ENCODE peak calls at places on chromosomes 1 and 21, in eight cellular contexts. J is breast epithelium; D is adrenal gland; E is DND-41; W is CD8-positive, alpha-beta T cell; M is astrocyte of the spinal cord; F is GM23338; U is prostate gland. K is an unnamed sample.

GRCh38 chr1:12618661-12619395 is 818 bp upstream of the DHRS3 start:
- DNase-seq in M (peak; percentile 83), F (peak; percentile 86), D (peak; percentile 71), J (peak; percentile 78), U (peak; percentile 83), E (peak; percentile 74), W (peak; percentile 49), K (no peak)

GRCh38 chr1:147223740-147224615 is 1.2 kb downstream of the FMO5 start:
- DNase-seq in D (no peak), E (no peak), W (no peak), U (no peak), M (no peak), J (no peak), F (peak; percentile 34), K (no peak)

GRCh38 chr1:92408825-92409224 is 77.9 kb downstream of the GFI1 start:
- DNase-seq in E (no peak), D (no peak), W (no peak), M (peak; percentile 57), J (no peak), U (no peak), F (no peak), K (no peak)

GRCh38 chr1:33516428-33516827 is 44.0 kb downstream of the ZSCAN20 start:
- DNase-seq in E (no peak), W (no peak), F (peak; percentile 21), U (no peak), M (no peak), D (no peak), J (no peak), K (no peak)

GRCh38 chr1:23215751-23216449 is 1.4 kb downstream of the HTR1D start:
- DNase-seq in U (no peak), J (no peak), M (no peak), D (no peak), F (peak; percentile 47), W (no peak), E (no peak), K (no peak)

GRCh38 chr1:219498666-219499065 is 114.2 kb downstream of the ZC3H11B start:
- DNase-seq in J (peak; percentile 30), M (no peak), F (no peak), D (no peak), W (no peak), U (no peak), E (no peak), K (no peak)

GRCh38 chr1:208203127-208203847 is 40.9 kb downstream of the PLXNA2 start:
- DNase-seq in U (peak; percentile 76), W (no peak), F (no peak), M (peak; percentile 88), D (no peak), J (peak; percentile 20), E (no peak), K (no peak)

GRCh38 chr1:78121650-78122210 is 76.0 kb downstream of the GIPC2 start:
- DNase-seq in J (no peak), U (no peak), E (no peak), D (no peak), F (peak; percentile 63), M (no peak), W (no peak), K (no peak)

GRCh38 chr1:184340984-184341383 is 45.8 kb upstream of the C1orf21 start:
- DNase-seq in E (no peak), M (no peak), U (no peak), D (no peak), J (no peak), F (peak; percentile 29), W (no peak), K (no peak)

GRCh38 chr1:30284728-30285460 is 438.5 kb downstream of the MATN1 start:
- DNase-seq in U (no peak), E (no peak), F (no peak), J (no peak), M (no peak), D (no peak), W (no peak), K (no peak)

GRCh38 chr1:202416641-202417040 is 68.1 kb downstream of the PPP1R12B start:
- DNase-seq in J (no peak), D (no peak), M (peak; percentile 56), E (no peak), U (no peak), F (no peak), W (no peak), K (no peak)

GRCh38 chr1:174965006-174965971 is 34.5 kb upstream of the CACYBP start:
- DNase-seq in U (no peak), M (no peak), J (no peak), E (no peak), F (no peak), W (no peak), D (no peak), K (no peak)

GRCh38 chr21:41730399-41730798 is 36.5 kb downstream of the RIPK4 start:
- DNase-seq in U (no peak), M (no peak), E (no peak), F (no peak), D (no peak), J (no peak), W (no peak), K (no peak)

GRCh38 chr1:91827094-91828006 is 58.6 kb downstream of the TGFBR3 start:
- DNase-seq in W (no peak), J (peak; percentile 83), E (no peak), F (no peak), U (peak; percentile 67), D (no peak), M (no peak), K (no peak)

GRCh38 chr1:44263191-44263944 is 50.1 kb downstream of the DMAP1 start:
- DNase-seq in W (no peak), J (no peak), M (no peak), F (no peak), E (no peak), D (no peak), U (no peak), K (no peak)

GRCh38 chr1:15178571-15179484 is 25.3 kb downstream of the TMEM51 start:
- DNase-seq in J (no peak), D (no peak), E (no peak), U (no peak), M (peak; percentile 95), W (no peak), F (no peak), K (no peak)

GRCh38 chr1:228490120-228491078 is 3.2 kb downstream of the RNF187 start:
- DNase-seq in U (peak; percentile 19), E (peak; percentile 83), M (peak; percentile 38), J (no peak), D (peak; percentile 70), W (no peak), F (no peak), K (no peak)

GRCh38 chr1:244861683-244862082 is 2.7 kb downstream of the HNRNPU start:
- DNase-seq in J (no peak), M (no peak), F (no peak), E (no peak), U (no peak), W (no peak), D (no peak), K (no peak)

GRCh38 chr1:34924759-34925555 is 4.5 kb downstream of the DLGAP3 start:
- DNase-seq in M (peak; percentile 52), E (peak; percentile 82), D (peak; percentile 73), J (peak; percentile 21), W (peak; percentile 22), F (peak; percentile 91), U (peak; percentile 25), K (peak; percentile 92)

GRCh38 chr1:219130536-219130935 is 43.1 kb upstream of the LYPLAL1 start:
- DNase-seq in W (no peak), E (no peak), D (no peak), J (no peak), M (no peak), U (no peak), F (no peak), K (no peak)

GRCh38 chr21:30935121-30935888 is 53.9 kb upstream of the KRTAP11-1 start:
- DNase-seq in J (no peak), E (no peak), D (no peak), F (no peak), U (no peak), M (no peak), W (no peak), K (no peak)

GRCh38 chr1:153192697-153193096 is 10.5 kb upstream of the LELP1 start:
- DNase-seq in U (no peak), F (peak; percentile 88), W (no peak), J (no peak), D (no peak), E (no peak), M (no peak), K (no peak)
- TF ChIP-seq CTCF in U (no peak), F (peak; percentile 88), W (no peak), J (no peak), D (no peak), E (peak; percentile 45), M (peak; percentile 6), K (peak; percentile 53)

DNA sequence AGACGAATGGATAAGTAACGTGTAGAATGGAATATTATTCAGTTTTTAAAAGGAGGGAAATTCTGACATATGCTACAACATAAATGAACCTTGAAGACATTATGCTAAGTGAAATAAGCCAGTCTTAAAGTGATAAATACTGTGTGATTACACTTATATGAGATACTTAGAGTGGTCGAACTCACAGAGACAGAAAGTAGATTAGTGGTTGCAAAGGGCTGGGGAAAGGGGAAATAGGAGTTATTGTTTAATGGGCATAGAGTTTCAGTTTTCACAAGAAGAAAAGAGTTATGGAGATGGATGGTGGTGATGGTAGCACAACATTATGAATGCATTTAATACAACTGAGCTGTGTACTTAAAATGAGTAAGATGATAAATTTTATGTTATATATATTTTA is 14.7 kb upstream of the AHCYL1 start:
- DNase-seq in W (no peak), F (no peak), D (no peak), E (no peak), U (no peak), M (no peak), J (no peak), K (no peak)
- TF ChIP-seq CTCF in W (no peak), F (no peak), D (no peak), E (no peak), U (no peak), M (no peak), J (no peak), K (no peak)

GRCh38 chr1:27306892-27307850 is 14.8 kb upstream of the TMEM222 start:
- DNase-seq in E (no peak), M (no peak), U (no peak), F (peak; percentile 82), J (no peak), D (no peak), W (no peak), K (no peak)
- TF ChIP-seq CTCF in E (no peak), M (peak; percentile 18), U (no peak), F (peak; percentile 50), J (no peak), D (no peak), W (no peak), K (no peak)

DNA sequence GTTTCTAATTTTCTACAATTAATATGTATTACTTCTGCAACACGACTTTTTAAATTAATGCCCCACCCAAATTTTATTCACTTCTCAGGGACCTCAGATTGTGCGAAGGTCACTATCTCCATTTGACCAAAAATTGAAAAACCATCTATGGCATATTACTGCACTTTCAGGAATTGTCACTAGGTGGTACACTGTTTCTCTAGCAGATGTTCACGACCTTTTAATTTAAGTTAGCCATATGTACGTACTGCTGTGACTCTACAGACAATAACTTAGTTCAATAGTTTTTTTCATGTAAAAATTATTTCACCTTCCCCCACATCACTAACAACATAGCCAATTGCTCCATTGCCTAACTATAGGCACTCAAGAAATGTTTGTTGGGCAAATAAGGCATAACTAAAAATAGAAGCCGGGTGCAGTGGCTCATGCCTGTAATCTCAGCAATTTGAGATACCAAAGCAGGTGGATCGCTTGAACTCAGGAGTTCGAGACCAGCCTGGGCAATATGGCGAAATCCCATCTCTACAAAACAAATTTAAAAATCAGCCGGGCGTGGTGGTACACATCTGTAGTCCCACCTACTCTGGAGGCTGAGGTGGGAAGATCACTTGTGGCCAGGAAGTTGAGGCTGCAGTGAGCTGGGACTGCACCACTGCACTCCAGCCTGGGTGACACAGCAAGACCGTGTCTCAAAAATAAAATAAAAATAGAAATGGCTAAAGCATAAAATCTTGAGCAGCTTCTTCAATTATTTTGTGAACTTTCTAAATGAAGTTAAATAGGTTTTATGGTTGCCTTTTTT is 75.7 kb upstream of the PKN2 start:
- DNase-seq in E (no peak), W (no peak), J (no peak), F (peak; percentile 52), D (no peak), U (no peak), M (peak; percentile 33), K (no peak)
- TF ChIP-seq CTCF in E (peak; percentile 72), W (peak; percentile 63), J (no peak), F (peak; percentile 68), D (no peak), U (peak; percentile 40), M (peak; percentile 72), K (peak; percentile 77)

K was measured in mesothelial cell of epicardium.